ENCODE peak calls at places on chromosomes 16 and 17, in nine cellular contexts. D is 8988T; F is activated naive CD4-positive, alpha-beta T cell treated with anti-CD3 and anti-CD28 coated beads, Interleukin-2, amount 50 U/mL, for 16 hours; N is amniotic epithelial cell; J is occipital lobe; W is mucosa of gallbladder; U is ELR; Z is HFF-Myc; S is frontal cortex. P is an unnamed sample.

GRCh38 chr17:74694081-74694480 is 18.6 kb downstream of the CD300LF start:
- DNase-seq in D (no peak), F (no peak), N (no peak), J (no peak), W (no peak), U (no peak), Z (no peak), S (no peak), P (no peak)

GRCh38 chr17:7315570-7316243 is 547 bp upstream of the GPS2 start:
- DNase-seq in D (no peak), F (no peak), N (no peak), J (no peak), W (no peak), U (no peak), Z (no peak), S (peak; percentile 46), P (no peak)

GRCh38 chr17:39530513-39530912 is 69.2 kb downstream of the CDK12 start:
- DNase-seq in D (no peak), F (no peak), N (no peak), J (no peak), W (no peak), U (no peak), Z (no peak), S (no peak), P (no peak)

GRCh38 chr17:41360291-41360995 is 9.2 kb downstream of the KRT33B start:
- DNase-seq in D (no peak), F (no peak), N (peak; percentile 98), J (no peak), W (no peak), U (peak; percentile 88), Z (no peak), S (no peak), P (no peak)

GRCh38 chr17:9668532-9668931 is 23.2 kb downstream of the USP43 start:
- DNase-seq in D (no peak), F (no peak), N (peak; percentile 68), J (no peak), W (no peak), U (peak; percentile 71), Z (no peak), S (no peak), P (no peak)

GRCh38 chr17:9239260-9239820 is 218.0 kb downstream of the NTN1 start:
- DNase-seq in D (no peak), F (peak; percentile 39), N (no peak), J (no peak), W (no peak), U (no peak), Z (no peak), S (no peak), P (no peak)

GRCh38 chr16:22638393-22639206 is 127.9 kb downstream of the NPIPB5 start:
- DNase-seq in D (no peak), F (no peak), N (peak; percentile 19), J (no peak), W (no peak), U (peak; percentile 75), Z (peak; percentile 57), S (no peak), P (no peak)

GRCh38 chr16:24497405-24497804 is 42.0 kb upstream of the RBBP6 start:
- DNase-seq in D (no peak), F (no peak), N (peak; percentile 19), J (no peak), W (no peak), U (peak; percentile 8), Z (no peak), S (no peak), P (no peak)